ENCODE peak calls at places on chromosome 16, in ten cellular contexts. One of them, this sample, is unnamed. For H3K36me3 and H3K9me3, the result is how much of the 10 kb centered on the place peaks cover.

GRCh38 chr16:86896976-86897375 is 318.6 kb downstream of the FOXL1 start:
- DNase-seq in naive thymus-derived CD4-positive, alpha-beta T cell: no peak
- DNase-seq in PC-3: no peak
- DNase-seq in right atrium auricular region: no peak
- DNase-seq in upper lobe of right lung: peak
- DNase-seq in fibroblast of lung: no peak
- DNase-seq in Peyer's patch: no peak
- DNase-seq in ascending aorta: no peak
- DNase-seq in ovary: no peak
- DNase-seq in aorta: peak
- DNase-seq in this sample: no peak

GRCh38 chr16:21256636-21257035 is 21.5 kb downstream of the CRYM start:
- DNase-seq in naive thymus-derived CD4-positive, alpha-beta T cell: no peak
- DNase-seq in PC-3: no peak
- DNase-seq in right atrium auricular region: no peak
- DNase-seq in upper lobe of right lung: no peak
- DNase-seq in fibroblast of lung: no peak
- DNase-seq in Peyer's patch: no peak
- DNase-seq in ascending aorta: no peak
- DNase-seq in ovary: no peak
- DNase-seq in aorta: no peak
- DNase-seq in this sample: no peak

GRCh38 chr16:12392585-12393089 is 411.1 kb downstream of the CPPED1 start:
- DNase-seq in naive thymus-derived CD4-positive, alpha-beta T cell: no peak
- DNase-seq in PC-3: no peak
- DNase-seq in right atrium auricular region: no peak
- DNase-seq in upper lobe of right lung: no peak
- DNase-seq in fibroblast of lung: no peak
- DNase-seq in Peyer's patch: no peak
- DNase-seq in ascending aorta: no peak
- DNase-seq in ovary: peak
- DNase-seq in aorta: no peak
- DNase-seq in this sample: peak

GRCh38 chr16:18942069-18942468 is 15.9 kb upstream of the SMG1 start:
- DNase-seq in naive thymus-derived CD4-positive, alpha-beta T cell: no peak
- DNase-seq in PC-3: no peak
- DNase-seq in right atrium auricular region: no peak
- DNase-seq in upper lobe of right lung: no peak
- DNase-seq in fibroblast of lung: no peak
- DNase-seq in Peyer's patch: no peak
- DNase-seq in ascending aorta: no peak
- DNase-seq in ovary: no peak
- DNase-seq in aorta: no peak
- DNase-seq in this sample: no peak

GRCh38 chr16:20612551-20613470 is 36.6 kb upstream of the ACSM2B start:
- DNase-seq in naive thymus-derived CD4-positive, alpha-beta T cell: no peak
- DNase-seq in PC-3: no peak
- DNase-seq in right atrium auricular region: peak
- DNase-seq in upper lobe of right lung: peak
- DNase-seq in fibroblast of lung: no peak
- DNase-seq in Peyer's patch: no peak
- DNase-seq in ascending aorta: peak
- DNase-seq in ovary: peak
- DNase-seq in aorta: peak
- DNase-seq in this sample: no peak

GRCh38 chr16:70793851-70794502 is 7.0 kb downstream of the VAC14 start:
- DNase-seq in naive thymus-derived CD4-positive, alpha-beta T cell: no peak
- DNase-seq in PC-3: no peak
- DNase-seq in right atrium auricular region: no peak
- DNase-seq in upper lobe of right lung: no peak
- DNase-seq in fibroblast of lung: no peak
- DNase-seq in Peyer's patch: no peak
- DNase-seq in ascending aorta: no peak
- DNase-seq in ovary: no peak
- DNase-seq in aorta: no peak
- DNase-seq in this sample: no peak

GRCh38 chr16:61892531-61892930 is 143.7 kb downstream of the CDH8 start:
- DNase-seq in naive thymus-derived CD4-positive, alpha-beta T cell: no peak
- DNase-seq in PC-3: no peak
- DNase-seq in right atrium auricular region: no peak
- DNase-seq in upper lobe of right lung: no peak
- DNase-seq in fibroblast of lung: no peak
- DNase-seq in Peyer's patch: no peak
- DNase-seq in ascending aorta: no peak
- DNase-seq in ovary: no peak
- DNase-seq in aorta: no peak
- DNase-seq in this sample: no peak

GRCh38 chr16:70438325-70438982 is 446 bp downstream of the ST3GAL2 start:
- DNase-seq in naive thymus-derived CD4-positive, alpha-beta T cell: no peak
- DNase-seq in PC-3: no peak
- DNase-seq in right atrium auricular region: no peak
- DNase-seq in upper lobe of right lung: no peak
- DNase-seq in fibroblast of lung: no peak
- DNase-seq in Peyer's patch: no peak
- DNase-seq in ascending aorta: peak
- DNase-seq in ovary: peak
- DNase-seq in aorta: peak
- DNase-seq in this sample: peak

GRCh38 chr16:20744922-20745440 is 3.4 kb upstream of the THUMPD1 start:
- DNase-seq in naive thymus-derived CD4-positive, alpha-beta T cell: no peak
- DNase-seq in PC-3: no peak
- DNase-seq in right atrium auricular region: no peak
- DNase-seq in upper lobe of right lung: no peak
- DNase-seq in fibroblast of lung: no peak
- DNase-seq in Peyer's patch: no peak
- DNase-seq in ascending aorta: no peak
- DNase-seq in ovary: no peak
- DNase-seq in aorta: peak
- DNase-seq in this sample: no peak

GRCh38 chr16:4664538-4665418 is 28.6 kb upstream of the NUDT16L1 start:
- DNase-seq in naive thymus-derived CD4-positive, alpha-beta T cell: peak
- DNase-seq in PC-3: no peak
- DNase-seq in right atrium auricular region: no peak
- DNase-seq in upper lobe of right lung: peak
- DNase-seq in fibroblast of lung: peak
- DNase-seq in Peyer's patch: peak
- DNase-seq in ascending aorta: no peak
- DNase-seq in ovary: peak
- DNase-seq in aorta: peak
- DNase-seq in this sample: peak

GRCh38 chr16:8120001-8120400 is 470.3 kb downstream of the TMEM114 start:
- DNase-seq in naive thymus-derived CD4-positive, alpha-beta T cell: no peak
- DNase-seq in PC-3: no peak
- DNase-seq in right atrium auricular region: no peak
- DNase-seq in upper lobe of right lung: no peak
- DNase-seq in fibroblast of lung: no peak
- DNase-seq in Peyer's patch: no peak
- DNase-seq in ascending aorta: no peak
- DNase-seq in ovary: no peak
- DNase-seq in aorta: no peak
- DNase-seq in this sample: no peak

GRCh38 chr16:27344707-27345106 is 30.9 kb downstream of the IL4R start:
- DNase-seq in naive thymus-derived CD4-positive, alpha-beta T cell: no peak
- DNase-seq in PC-3: no peak
- DNase-seq in right atrium auricular region: no peak
- DNase-seq in upper lobe of right lung: no peak
- DNase-seq in fibroblast of lung: no peak
- DNase-seq in Peyer's patch: no peak
- DNase-seq in ascending aorta: no peak
- DNase-seq in ovary: no peak
- DNase-seq in aorta: no peak
- DNase-seq in this sample: no peak

GRCh38 chr16:11682655-11683096 is 14.4 kb downstream of the SNN start:
- DNase-seq in naive thymus-derived CD4-positive, alpha-beta T cell: no peak
- DNase-seq in PC-3: no peak
- DNase-seq in right atrium auricular region: no peak
- DNase-seq in upper lobe of right lung: no peak
- DNase-seq in fibroblast of lung: peak
- DNase-seq in Peyer's patch: no peak
- DNase-seq in ascending aorta: no peak
- DNase-seq in ovary: no peak
- DNase-seq in aorta: no peak
- DNase-seq in this sample: no peak

GRCh38 chr16:7161886-7162285 is 170.8 kb upstream of the RBFOX1 start:
- DNase-seq in naive thymus-derived CD4-positive, alpha-beta T cell: no peak
- DNase-seq in PC-3: no peak
- DNase-seq in right atrium auricular region: no peak
- DNase-seq in upper lobe of right lung: no peak
- DNase-seq in fibroblast of lung: no peak
- DNase-seq in Peyer's patch: no peak
- DNase-seq in ascending aorta: no peak
- DNase-seq in ovary: no peak
- DNase-seq in aorta: no peak
- DNase-seq in this sample: no peak

DNA sequence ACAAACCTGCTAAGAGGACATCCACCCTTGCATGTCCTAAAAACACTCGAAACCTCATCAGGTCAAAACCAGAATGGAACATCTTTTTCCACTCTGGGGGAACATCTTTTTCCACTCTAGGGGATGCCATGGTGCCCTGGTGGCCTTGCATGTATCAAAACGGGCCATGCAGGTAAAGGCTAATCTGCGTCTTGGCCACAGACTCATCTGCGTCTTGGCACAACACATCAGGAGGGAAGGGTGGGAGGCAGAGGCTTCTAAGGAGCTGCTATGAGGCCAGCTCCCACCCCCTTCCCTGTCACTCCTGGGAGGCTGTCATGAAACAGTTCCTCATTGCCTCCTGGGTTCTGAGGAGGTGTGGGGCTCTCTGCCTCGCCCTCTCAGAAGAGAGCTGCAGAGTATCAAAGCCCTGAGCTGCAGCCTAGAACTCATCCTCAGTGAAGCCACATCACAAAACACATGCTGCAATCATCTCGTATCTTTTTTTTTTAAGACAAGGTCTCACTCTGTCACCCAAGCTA is 27.6 kb downstream of the PARN start:
- DNase-seq in naive thymus-derived CD4-positive, alpha-beta T cell: no peak
- DNase-seq in PC-3: no peak
- DNase-seq in right atrium auricular region: peak
- DNase-seq in upper lobe of right lung: no peak
- DNase-seq in fibroblast of lung: no peak
- DNase-seq in Peyer's patch: no peak
- DNase-seq in ascending aorta: no peak
- DNase-seq in ovary: no peak
- DNase-seq in aorta: no peak
- DNase-seq in this sample: no peak
- H3K36me3 ChIP-seq in naive thymus-derived CD4-positive, alpha-beta T cell: under half
- H3K36me3 ChIP-seq in PC-3: under half
- H3K36me3 ChIP-seq in right atrium auricular region: half or more
- H3K36me3 ChIP-seq in upper lobe of right lung: half or more
- H3K36me3 ChIP-seq in fibroblast of lung: under half
- H3K36me3 ChIP-seq in Peyer's patch: under half
- H3K36me3 ChIP-seq in ascending aorta: half or more
- H3K36me3 ChIP-seq in ovary: under half
- H3K36me3 ChIP-seq in aorta: under half
- H3K36me3 ChIP-seq in this sample: under half

DNA sequence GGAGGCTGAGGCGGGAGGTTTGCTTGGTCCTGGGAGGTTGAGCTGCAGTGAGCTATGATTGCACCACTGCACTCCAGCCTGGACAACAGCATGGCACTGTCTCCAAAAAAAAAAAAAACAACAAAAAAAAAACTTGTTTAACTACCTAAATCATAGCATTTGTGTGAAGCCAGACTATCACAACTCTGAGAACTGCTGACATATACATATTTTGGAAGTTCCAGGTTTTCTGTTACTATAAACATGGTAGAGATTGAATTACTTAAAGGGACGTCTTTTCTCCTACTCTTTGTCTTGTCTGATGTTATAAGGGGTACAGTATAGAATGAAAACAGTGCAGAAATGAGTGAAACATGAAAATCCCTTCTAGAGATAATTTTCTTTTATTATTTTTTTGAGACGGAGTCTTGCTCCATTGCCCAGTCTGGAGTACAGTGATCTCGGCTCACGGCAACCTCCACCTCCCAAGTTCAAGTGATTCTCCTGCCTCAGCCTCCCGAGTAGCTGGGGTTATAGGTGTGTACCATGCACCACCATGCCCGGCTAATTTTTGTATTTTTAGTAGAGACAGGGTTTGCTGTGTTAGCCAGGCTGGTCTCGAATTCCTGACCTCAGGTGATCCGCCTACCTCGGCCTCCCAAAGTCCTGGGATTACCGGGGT is 18.4 kb downstream of the ABCC1 start:
- DNase-seq in naive thymus-derived CD4-positive, alpha-beta T cell: no peak
- DNase-seq in PC-3: no peak
- DNase-seq in right atrium auricular region: no peak
- DNase-seq in upper lobe of right lung: no peak
- DNase-seq in fibroblast of lung: no peak
- DNase-seq in Peyer's patch: no peak
- DNase-seq in ascending aorta: no peak
- DNase-seq in ovary: no peak
- DNase-seq in aorta: no peak
- DNase-seq in this sample: no peak
- H3K9me3 ChIP-seq in naive thymus-derived CD4-positive, alpha-beta T cell: under half
- H3K9me3 ChIP-seq in PC-3: under half
- H3K9me3 ChIP-seq in right atrium auricular region: under half
- H3K9me3 ChIP-seq in upper lobe of right lung: under half
- H3K9me3 ChIP-seq in fibroblast of lung: under half
- H3K9me3 ChIP-seq in Peyer's patch: under half
- H3K9me3 ChIP-seq in ascending aorta: under half
- H3K9me3 ChIP-seq in ovary: under half
- H3K9me3 ChIP-seq in aorta: under half
- H3K9me3 ChIP-seq in this sample: under half

GRCh38 chr16:57646388-57647039 is 18.1 kb downstream of the ADGRG1 start:
- DNase-seq in naive thymus-derived CD4-positive, alpha-beta T cell: no peak
- DNase-seq in PC-3: no peak
- DNase-seq in right atrium auricular region: no peak
- DNase-seq in upper lobe of right lung: no peak
- DNase-seq in fibroblast of lung: no peak
- DNase-seq in Peyer's patch: no peak
- DNase-seq in ascending aorta: no peak
- DNase-seq in ovary: no peak
- DNase-seq in aorta: no peak
- DNase-seq in this sample: no peak
- H3K4me3 ChIP-seq in naive thymus-derived CD4-positive, alpha-beta T cell: no peak
- H3K4me3 ChIP-seq in PC-3: no peak
- H3K4me3 ChIP-seq in right atrium auricular region: no peak
- H3K4me3 ChIP-seq in upper lobe of right lung: no peak
- H3K4me3 ChIP-seq in fibroblast of lung: no peak
- H3K4me3 ChIP-seq in Peyer's patch: no peak
- H3K4me3 ChIP-seq in ascending aorta: no peak
- H3K4me3 ChIP-seq in ovary: no peak
- H3K4me3 ChIP-seq in aorta: no peak
- H3K4me3 ChIP-seq in this sample: no peak

DNA sequence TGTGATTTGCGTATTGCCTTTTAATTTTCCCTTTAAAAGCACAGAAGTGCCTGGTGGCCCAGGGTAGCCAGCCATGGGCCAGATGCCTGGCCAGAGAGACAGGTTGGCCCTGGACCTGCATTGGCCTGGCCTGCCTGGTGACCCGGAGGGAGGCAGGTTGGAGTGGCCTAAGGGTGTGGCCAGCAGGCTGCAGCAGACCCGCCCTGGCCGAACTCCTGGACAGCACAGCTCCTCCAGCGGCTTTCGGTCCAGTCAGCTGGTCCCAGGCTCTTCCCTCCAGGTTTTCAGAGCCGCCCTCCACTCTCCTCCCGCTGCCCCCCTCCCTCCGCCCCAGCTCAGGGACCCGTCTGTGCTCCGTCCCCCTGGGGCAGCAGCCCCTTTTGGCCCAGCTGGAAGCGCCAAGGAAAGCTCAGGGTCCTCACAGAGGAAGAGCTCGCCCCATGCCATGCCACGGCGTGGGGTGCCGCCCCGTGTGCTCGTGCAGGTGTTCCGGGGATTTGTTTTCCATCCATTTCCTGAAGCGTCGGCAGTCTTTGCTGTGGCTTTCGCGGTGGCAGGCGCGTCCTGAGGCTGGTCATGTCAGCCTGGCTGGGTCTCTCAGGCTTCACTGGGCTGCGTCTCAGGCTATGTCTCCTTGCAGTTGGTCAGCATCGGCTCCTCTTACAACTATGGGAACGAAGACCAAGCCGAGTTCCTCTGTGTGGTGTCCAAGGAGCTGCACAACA is 18.1 kb downstream of the PRSS27 start:
- DNase-seq in naive thymus-derived CD4-positive, alpha-beta T cell: no peak
- DNase-seq in PC-3: no peak
- DNase-seq in right atrium auricular region: no peak
- DNase-seq in upper lobe of right lung: no peak
- DNase-seq in fibroblast of lung: no peak
- DNase-seq in Peyer's patch: no peak
- DNase-seq in ascending aorta: no peak
- DNase-seq in ovary: no peak
- DNase-seq in aorta: no peak
- DNase-seq in this sample: no peak
- H3K36me3 ChIP-seq in naive thymus-derived CD4-positive, alpha-beta T cell: under half
- H3K36me3 ChIP-seq in PC-3: under half
- H3K36me3 ChIP-seq in right atrium auricular region: half or more
- H3K36me3 ChIP-seq in upper lobe of right lung: half or more
- H3K36me3 ChIP-seq in fibroblast of lung: under half
- H3K36me3 ChIP-seq in Peyer's patch: under half
- H3K36me3 ChIP-seq in ascending aorta: half or more
- H3K36me3 ChIP-seq in ovary: under half
- H3K36me3 ChIP-seq in aorta: under half
- H3K36me3 ChIP-seq in this sample: under half

This sample was measured in uterus.